ENCODE peak calls at places on chromosome 6, in seven cellular contexts. F is uterus, W is amniotic epithelial cell, N is GM12865, J is sigmoid colon, D is non-pigmented ciliary epithelial cell, L is GM20000. V is an unnamed sample.

GRCh38 chr6:128007658-128008057 is 106.8 kb upstream of the THEMIS start:
- DNase-seq in F (no peak), W (no peak), N (no peak), J (no peak), D (no peak), L (no peak), V (no peak)

GRCh38 chr6:2503816-2504494 is 246.8 kb downstream of the MYLK4 start:
- DNase-seq in F (no peak), W (peak), N (no peak), J (no peak), D (no peak), L (no peak), V (no peak)

GRCh38 chr6:129567374-129567773 is 142.6 kb downstream of the ARHGAP18 start:
- DNase-seq in F (no peak), W (peak), N (peak), J (no peak), D (no peak), L (peak), V (no peak)

GRCh38 chr6:90121982-90122381 is 174.7 kb downstream of the BACH2 start:
- DNase-seq in F (no peak), W (no peak), N (peak), J (no peak), D (no peak), L (no peak), V (no peak)

GRCh38 chr6:110561708-110562107 is 85.3 kb upstream of the SLC22A16 start:
- DNase-seq in F (no peak), W (no peak), N (peak), J (no peak), D (no peak), L (no peak), V (no peak)

GRCh38 chr6:125432968-125433367 is 131.2 kb upstream of the HDDC2 start:
- DNase-seq in F (no peak), W (no peak), N (peak), J (no peak), D (no peak), L (no peak), V (no peak)

GRCh38 chr6:169800668-169801395 is 49.4 kb downstream of the ERMARD start:
- DNase-seq in F (no peak), W (peak), N (no peak), J (no peak), D (no peak), L (no peak), V (no peak)

GRCh38 chr6:151098166-151098565 is 141.6 kb upstream of the AKAP12 start:
- DNase-seq in F (no peak), W (peak), N (peak), J (no peak), D (no peak), L (no peak), V (no peak)

GRCh38 chr6:127515234-127515793 is 3.8 kb downstream of the MTCL3 start:
- DNase-seq in F (no peak), W (peak), N (no peak), J (no peak), D (no peak), L (peak), V (no peak)

GRCh38 chr6:129744201-129744879 is 34.4 kb upstream of the ARHGAP18 start:
- DNase-seq in F (peak), W (peak), N (peak), J (peak), D (no peak), L (no peak), V (no peak)

GRCh38 chr6:149750136-149750609 is 632 bp downstream of the PCMT1 start:
- DNase-seq in F (peak), W (peak), N (peak), J (peak), D (no peak), L (peak), V (peak)

GRCh38 chr6:73752943-73753342 is 56.9 kb downstream of the CD109 start:
- DNase-seq in F (no peak), W (peak), N (no peak), J (no peak), D (no peak), L (no peak), V (no peak)

V was measured in sciatic nerve.